ENCODE peak calls at places on chromosomes 1 and 21, in four cellular contexts. N is tibial artery, J is fibroblast of lung, R is astrocyte of the spinal cord. E is an unnamed sample.

GRCh38 chr1:70688580-70688979 is 277.5 kb downstream of the CTH start:
- DNase-seq in N (no peak), J (no peak), R (no peak), E (no peak)

GRCh38 chr1:198259336-198260109 is 102.7 kb downstream of the NEK7 start:
- DNase-seq in J (no peak), N (no peak), R (no peak), E (no peak)

GRCh38 chr1:115951552-115951951 is 24.8 kb upstream of the SLC22A15 start:
- DNase-seq in N (no peak), R (no peak), J (no peak), E (no peak)

GRCh38 chr1:117671781-117672501 is 66.1 kb downstream of the TENT5C start:
- DNase-seq in R (peak; percentile 27), J (no peak), N (peak; percentile 44), E (no peak)

GRCh38 chr1:151958959-151959358 is 34.7 kb downstream of the S100A10 start:
- DNase-seq in R (no peak), J (no peak), N (no peak), E (no peak)

GRCh38 chr1:149888999-149889289 is 10.4 kb upstream of the BOLA1 start:
- DNase-seq in N (no peak), R (peak; percentile 53), J (no peak), E (no peak)

GRCh38 chr1:33176362-33176850 is 5.4 kb downstream of the TRIM62 start:
- DNase-seq in R (no peak), N (no peak), J (no peak), E (peak; percentile 73)

GRCh38 chr1:233613252-233614172 is at the start of gene KCNK1:
- DNase-seq in J (peak; percentile 87), R (peak; percentile 88), N (peak; percentile 65), E (peak; percentile 91)

GRCh38 chr1:198056255-198056654 is 100.5 kb upstream of the NEK7 start:
- DNase-seq in J (no peak), R (no peak), N (no peak), E (no peak)

GRCh38 chr1:66217021-66217420 is 316.9 kb upstream of the SGIP1 start:
- DNase-seq in R (peak; percentile 45), J (peak; percentile 28), N (no peak), E (peak; percentile 57)

DNA sequence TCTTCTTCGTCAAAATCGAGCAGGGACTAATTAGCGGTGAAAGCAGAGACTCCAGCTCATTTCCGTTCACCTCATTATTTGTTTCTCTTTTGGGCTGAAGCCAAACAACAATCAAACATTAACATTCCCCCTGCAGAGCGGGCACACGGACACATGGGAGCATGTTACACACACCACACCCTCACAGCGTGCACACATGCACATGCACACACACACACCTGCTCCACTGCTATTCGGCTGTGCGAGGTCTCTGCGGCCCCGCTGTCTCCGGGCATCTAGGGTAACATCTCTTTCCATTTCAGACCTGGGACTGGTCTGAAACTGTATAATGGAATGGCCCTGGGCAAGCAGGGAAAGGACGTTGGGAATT is 58.4 kb upstream of the LRRC8D start:
- DNase-seq in J (no peak), R (no peak), N (no peak), E (no peak)
- H3K4me3 ChIP-seq in J (peak overlapping the region; percentile 74), R (peak overlapping the region; percentile 48), N (peak overlapping the region; percentile 52), E (peak overlapping the region; percentile 58)

GRCh38 chr1:93846929-93847810 is 31.8 kb downstream of the DNTTIP2 start:
- DNase-seq in R (peak; percentile 90), N (peak; percentile 88), J (peak; percentile 91), E (peak; percentile 44)

GRCh38 chr1:93847811-93848288 is 31.2 kb downstream of the DNTTIP2 start:
- DNase-seq in J (peak; percentile 65), N (peak; percentile 56), R (no peak), E (no peak)

GRCh38 chr1:93846151-93846928 is 32.7 kb downstream of the DNTTIP2 start:
- DNase-seq in R (peak; percentile 85), N (peak; percentile 91), J (peak; percentile 79), E (peak; percentile 43)

GRCh38 chr1:93845554-93846150 is 33.4 kb downstream of the DNTTIP2 start:
- DNase-seq in J (peak; percentile 85), N (no peak), R (peak; percentile 90), E (peak; percentile 91)

GRCh38 chr1:93848352-93848883 is 30.6 kb downstream of the DNTTIP2 start:
- DNase-seq in R (no peak), N (no peak), J (no peak), E (no peak)
- H3K4me3 ChIP-seq in R (peak overlapping the region; percentile 75), N (peak overlapping the region; percentile 85), J (peak overlapping the region; percentile 57), E (peak overlapping the region; percentile 75)

GRCh38 chr1:214546886-214547641 is 4.3 kb downstream of the PTPN14 start:
- DNase-seq in J (peak; percentile 40), N (no peak), R (no peak), E (no peak)

GRCh38 chr1:214550339-214551051 is 907 bp downstream of the PTPN14 start:
- DNase-seq in N (no peak), J (no peak), R (peak; percentile 34), E (no peak)

GRCh38 chr1:214547747-214548146 is 3.7 kb downstream of the PTPN14 start:
- DNase-seq in R (no peak), N (no peak), J (no peak), E (no peak)

GRCh38 chr1:214549604-214550338 is 1.6 kb downstream of the PTPN14 start:
- DNase-seq in N (no peak), R (peak; percentile 58), J (peak; percentile 56), E (no peak)

GRCh38 chr1:214548988-214549387 is 2.4 kb downstream of the PTPN14 start:
- DNase-seq in J (peak; percentile 56), R (peak; percentile 61), N (peak; percentile 57), E (no peak)
- H3K4me3 ChIP-seq in J (peak overlapping the region; percentile 79), R (peak overlapping the region; percentile 91), N (peak overlapping the region; percentile 85), E (peak overlapping the region; percentile 93)

GRCh38 chr1:29837306-29837646 is 601.0 kb downstream of the PTPRU start:
- DNase-seq in R (no peak), N (no peak), J (no peak), E (no peak)
- H3K4me3 ChIP-seq in R (no peak overlapping the region), N (no peak overlapping the region), J (no peak overlapping the region), E (no peak overlapping the region)

DNA sequence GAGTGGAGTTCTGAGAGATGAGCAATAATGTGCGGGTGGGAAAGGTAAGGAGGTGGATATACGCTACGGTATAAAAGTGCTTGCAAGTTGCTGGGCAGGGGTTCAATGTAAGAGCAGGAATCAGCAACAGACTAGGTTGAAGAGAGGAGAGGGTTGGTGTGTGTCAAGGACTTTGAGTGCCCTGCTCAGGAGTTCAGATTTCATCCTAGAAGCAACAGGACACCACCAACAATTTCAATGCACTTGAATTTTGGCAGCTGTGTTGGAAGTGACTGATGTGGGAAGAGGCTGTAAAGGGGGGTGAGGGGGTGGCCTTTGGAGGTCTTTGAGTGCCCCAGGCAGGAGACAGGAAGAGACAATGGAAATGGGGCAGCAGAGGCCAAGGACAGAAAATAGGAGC is 57.3 kb downstream of the RHOU start:
- DNase-seq in N (no peak), R (no peak), J (no peak), E (no peak)
- H3K4me3 ChIP-seq in N (no peak overlapping the region), R (no peak overlapping the region), J (no peak overlapping the region), E (no peak overlapping the region)

DNA sequence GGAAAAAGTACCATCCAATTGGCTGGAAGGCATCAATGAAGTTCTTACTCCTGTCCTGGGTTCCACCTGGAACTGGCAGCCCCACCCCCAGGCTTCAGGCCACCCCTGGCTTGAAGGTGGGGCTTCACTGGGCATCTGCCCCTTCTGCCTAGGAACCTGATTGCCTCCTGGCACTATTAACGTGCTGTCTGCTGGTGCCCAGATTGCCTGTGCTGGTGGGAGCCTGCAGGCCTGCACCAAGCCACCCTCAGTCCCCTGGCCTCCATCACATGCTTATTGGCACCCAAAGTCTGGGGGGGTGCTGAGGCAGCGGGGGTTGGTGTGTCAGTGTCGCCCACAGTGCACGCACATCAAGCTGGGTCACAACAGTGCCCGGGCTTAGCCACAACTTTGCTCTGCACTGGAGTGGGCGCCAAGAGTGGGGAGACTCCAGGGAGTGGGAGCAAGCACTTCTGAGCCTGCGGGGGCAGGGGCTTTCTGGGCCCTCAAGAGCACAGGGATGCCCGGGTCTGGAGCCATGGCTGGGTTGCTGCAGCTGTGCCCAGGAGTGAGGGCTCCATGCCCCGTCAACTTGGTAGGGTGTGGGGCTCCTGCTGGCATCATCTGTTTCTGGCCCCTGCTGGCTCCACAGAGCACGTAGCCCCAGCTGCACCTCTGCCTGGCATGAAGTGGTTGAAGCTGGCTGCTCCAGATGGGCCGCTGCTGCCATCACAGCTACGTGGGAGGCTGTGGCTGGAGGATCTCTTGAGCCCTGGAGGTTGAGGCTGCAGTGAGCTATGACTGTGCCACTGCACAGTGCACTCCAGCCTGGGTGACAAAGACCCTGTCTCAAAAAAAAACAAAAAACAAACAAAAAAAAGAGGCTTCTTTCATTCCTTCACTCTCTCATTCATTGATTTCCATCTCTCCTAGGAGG is 4.2 kb upstream of the LSM10 start:
- DNase-seq in R (no peak), N (no peak), J (no peak), E (no peak)
- H3K4me3 ChIP-seq in R (no peak overlapping the region), N (peak overlapping the region; percentile 30), J (no peak overlapping the region), E (peak overlapping the region; percentile 15)

DNA sequence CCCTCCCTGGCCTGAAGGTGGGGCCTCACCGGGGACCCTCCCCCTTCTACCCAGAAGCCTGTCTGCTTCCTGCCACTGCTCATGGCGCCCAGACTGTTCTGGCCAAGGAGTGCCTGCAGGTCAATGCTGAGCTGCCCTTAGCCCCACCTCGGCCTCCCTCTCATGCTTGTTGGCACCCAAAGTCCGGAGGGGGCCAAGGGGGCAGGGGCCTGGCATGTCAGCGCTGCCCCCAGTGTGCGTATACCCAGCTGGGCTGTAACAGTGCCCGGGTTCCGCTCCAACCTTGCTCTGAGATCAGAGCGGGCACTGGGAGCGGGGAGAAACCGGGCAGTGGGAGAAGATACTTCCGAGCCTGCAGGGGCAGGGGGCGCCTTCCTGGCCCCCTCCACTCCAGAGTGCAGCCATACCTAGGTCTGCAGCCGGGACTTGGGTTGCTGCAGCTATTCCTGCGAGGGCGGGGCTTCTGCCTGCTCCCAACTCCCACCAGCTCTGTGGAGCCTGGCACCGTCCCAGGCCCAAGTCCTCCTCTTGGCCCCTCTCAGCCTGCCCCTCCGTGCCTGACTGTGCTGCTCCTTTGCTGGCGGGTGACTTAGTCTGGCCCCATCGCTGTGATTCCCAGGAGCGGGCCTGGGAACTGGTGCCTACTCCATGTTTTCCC is 21.4 kb upstream of the TGFB2 start:
- DNase-seq in R (no peak), J (no peak), N (no peak), E (no peak)
- H3K4me3 ChIP-seq in R (no peak overlapping the region), J (no peak overlapping the region), N (no peak overlapping the region), E (no peak overlapping the region)

GRCh38 chr1:111474521-111474920 is 737 bp downstream of the C1orf162 start:
- DNase-seq in J (no peak), N (no peak), R (no peak), E (no peak)
- H3K4me3 ChIP-seq in J (no peak overlapping the region), N (peak overlapping the region; percentile 25), R (no peak overlapping the region), E (no peak overlapping the region)

DNA sequence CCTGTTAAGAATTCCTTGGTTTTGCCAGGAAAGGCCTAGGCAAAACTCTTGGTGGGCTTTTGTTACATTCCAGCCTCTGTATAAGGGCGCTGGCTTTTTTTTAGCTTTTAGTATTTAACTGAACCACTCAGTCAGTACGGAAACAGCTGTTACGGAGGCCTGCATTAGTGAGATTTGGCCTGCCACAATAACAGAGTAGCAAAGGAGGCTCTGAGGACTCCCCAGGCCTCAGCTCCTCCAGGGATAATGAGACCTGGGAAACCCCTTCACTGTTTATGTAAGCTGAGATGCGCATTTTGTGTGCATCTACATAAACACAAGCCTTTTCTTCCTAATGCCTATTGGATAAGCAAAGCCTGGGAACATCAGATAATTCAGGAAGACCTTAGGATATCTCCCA is 210.1 kb downstream of the APP start:
- DNase-seq in N (no peak), J (no peak), R (no peak), E (no peak)
- H3K4me3 ChIP-seq in N (no peak overlapping the region), J (no peak overlapping the region), R (no peak overlapping the region), E (no peak overlapping the region)

E was measured in skeletal muscle cell.